ENCODE peak calls at places on chromosomes 11 and 22, in six cellular contexts. O is PC-3; B is astrocyte of the spinal cord; C is memory B cell; Q is NCI-H460; N is activated CD8-positive, alpha-beta memory T cell treated with anti-CD3 and anti-CD28 coated beads, Interleukin-2, amount 50 U/mL, for 48 hours. D is an unnamed sample.

GRCh38 chr22:42171946-42172345 is 41.3 kb upstream of the CYP2D6 start:
- DNase-seq in O (no peak), B (no peak), C (no peak), Q (no peak), N (no peak), D (peak)

GRCh38 chr11:15091620-15092019 is 18.2 kb downstream of the CALCB start:
- DNase-seq in O (no peak), B (no peak), C (no peak), Q (no peak), N (no peak), D (no peak)

GRCh38 chr22:26797910-26798309 is 140.5 kb downstream of the MIAT start:
- DNase-seq in O (no peak), B (no peak), C (no peak), Q (no peak), N (no peak), D (no peak)

GRCh38 chr22:37340331-37341262 is 58.3 kb downstream of the CYTH4 start:
- DNase-seq in O (peak), B (no peak), C (no peak), Q (no peak), N (no peak), D (no peak)

GRCh38 chr22:39242389-39242808 is 2.4 kb downstream of the PDGFB start:
- DNase-seq in O (no peak), B (no peak), C (no peak), Q (no peak), N (no peak), D (no peak)

GRCh38 chr22:47411006-47411405 is 648.6 kb downstream of the TBC1D22A start:
- DNase-seq in O (no peak), B (no peak), C (no peak), Q (no peak), N (peak), D (no peak)

GRCh38 chr11:17986007-17986710 is 26.7 kb downstream of the SERGEF start:
- DNase-seq in O (peak), B (peak), C (no peak), Q (no peak), N (no peak), D (no peak)

GRCh38 chr22:48897638-48897954 is 930.1 kb downstream of the BRD1 start:
- DNase-seq in O (no peak), B (no peak), C (no peak), Q (no peak), N (no peak), D (no peak)

GRCh38 chr11:79493555-79494171 is 52.8 kb upstream of the TENM4 start:
- DNase-seq in O (peak), B (peak), C (peak), Q (peak), N (peak), D (peak)

GRCh38 chr11:26478710-26479109 is 93.4 kb downstream of the MUC15 start:
- DNase-seq in O (no peak), B (no peak), C (no peak), Q (no peak), N (no peak), D (no peak)

GRCh38 chr11:10118830-10119229 is 175.2 kb downstream of the SBF2 start:
- DNase-seq in O (no peak), B (no peak), C (no peak), Q (no peak), N (no peak), D (no peak)

D was measured in foreskin melanocyte.